ENCODE peak calls at places on chromosomes 6 and 20, in eight cellular contexts. A is glutamatergic neuron, G is endothelial cell of umbilical vein, M is GM13977, Y is H9, W is Peyer's patch, T is progenitor cell of endocrine pancreas, U is fibroblast of lung. O is an unnamed sample.

GRCh38 chr6:110328231-110328630 is 29.9 kb downstream of the METTL24 start:
- DNase-seq in U (peak), G (no peak), W (no peak), M (no peak), T (no peak), Y (no peak), A (no peak), O (no peak)

GRCh38 chr6:37940074-37940847 is 120.7 kb downstream of the ZFAND3 start:
- DNase-seq in G (peak), M (no peak), T (no peak), U (peak), W (no peak), Y (no peak), A (no peak), O (no peak)

GRCh38 chr20:35001596-35002362 is 46.1 kb downstream of the MYH7B start:
- DNase-seq in T (no peak), Y (no peak), A (no peak), G (no peak), W (no peak), U (no peak), M (no peak), O (no peak)

GRCh38 chr20:49866051-49866450 is 49.3 kb downstream of the SPATA2 start:
- DNase-seq in W (no peak), Y (no peak), T (no peak), M (no peak), G (no peak), U (no peak), A (no peak), O (no peak)

GRCh38 chr6:138972226-138972665 is 15.8 kb downstream of the REPS1 start:
- DNase-seq in U (peak), G (peak), Y (no peak), T (no peak), A (no peak), M (no peak), W (no peak), O (no peak)

GRCh38 chr6:13709698-13710551 is 1.7 kb downstream of the RANBP9 start:
- DNase-seq in G (peak), U (peak), Y (no peak), W (no peak), M (peak), A (no peak), T (no peak), O (peak)

GRCh38 chr6:31532644-31533454 is 4.1 kb downstream of the MCCD1 start:
- DNase-seq in M (no peak), A (no peak), W (no peak), G (no peak), U (no peak), Y (no peak), T (no peak), O (no peak)

GRCh38 chr6:134436281-134436815 is 118.4 kb upstream of the SGK1 start:
- DNase-seq in U (peak), M (peak), G (peak), T (no peak), A (no peak), W (peak), Y (no peak), O (peak)

GRCh38 chr6:1363729-1364572 is 25.4 kb upstream of the FOXF2 start:
- DNase-seq in W (no peak), T (no peak), M (no peak), Y (no peak), U (peak), A (peak), G (no peak), O (no peak)

GRCh38 chr6:124964084-124964763 is 2.0 kb downstream of the RNF217 start:
- DNase-seq in T (no peak), W (no peak), U (peak), M (no peak), G (peak), Y (no peak), A (no peak), O (no peak)

GRCh38 chr6:105560611-105561066 is 157.8 kb upstream of the PREP start:
- DNase-seq in U (peak), G (no peak), M (peak), T (no peak), Y (no peak), W (no peak), A (no peak), O (peak)

GRCh38 chr20:51711426-51711825 is 56.8 kb downstream of the ATP9A start:
- DNase-seq in W (no peak), A (no peak), Y (no peak), M (no peak), T (no peak), G (no peak), U (no peak), O (no peak)

GRCh38 chr6:26594730-26595632 is 1.8 kb upstream of the ABT1 start:
- DNase-seq in T (no peak), U (peak), A (no peak), G (peak), Y (peak), W (no peak), M (no peak), O (no peak)

GRCh38 chr6:133977983-133978895 is 25.2 kb downstream of the TBPL1 start:
- DNase-seq in Y (no peak), U (peak), T (no peak), G (peak), W (no peak), M (no peak), A (no peak), O (no peak)

GRCh38 chr6:106347219-106347618 is 13.3 kb upstream of the CRYBG1 start:
- DNase-seq in W (no peak), T (no peak), M (no peak), U (no peak), Y (no peak), G (no peak), A (no peak), O (no peak)

GRCh38 chr6:116101298-116101718 is 655 bp downstream of the NT5DC1 start:
- DNase-seq in U (no peak), A (no peak), G (no peak), T (no peak), W (peak), M (no peak), Y (no peak), O (no peak)

DNA sequence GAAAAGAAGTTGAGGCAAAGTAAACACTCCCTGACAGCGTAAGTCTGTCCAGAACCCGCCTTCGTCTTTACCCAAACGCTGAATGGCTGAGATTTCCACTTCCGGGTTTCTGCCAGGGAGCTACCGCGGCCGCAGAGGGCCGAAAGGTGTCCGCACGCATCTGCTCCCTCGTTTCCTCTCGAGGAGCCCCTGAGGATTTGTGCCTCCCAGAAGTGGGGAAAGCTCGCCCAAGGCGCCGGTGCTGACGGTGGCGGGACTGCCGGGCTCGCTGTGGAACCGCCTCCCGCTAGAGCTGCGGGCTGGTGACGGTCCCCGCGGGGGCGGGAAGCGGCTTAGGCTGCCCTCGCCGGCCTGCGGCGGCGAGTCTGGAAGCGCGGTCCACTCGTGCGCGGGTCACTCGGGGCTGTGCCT is 1760.2 kb upstream of the DEFB115 start:
- DNase-seq in M (peak), A (no peak), W (no peak), T (no peak), U (peak), Y (no peak), G (no peak), O (peak)
- TF ChIP-seq CTCF in M (no peak), A (no peak), W (no peak), T (no peak), U (no peak), Y (no peak), G (no peak), O (no peak)

DNA sequence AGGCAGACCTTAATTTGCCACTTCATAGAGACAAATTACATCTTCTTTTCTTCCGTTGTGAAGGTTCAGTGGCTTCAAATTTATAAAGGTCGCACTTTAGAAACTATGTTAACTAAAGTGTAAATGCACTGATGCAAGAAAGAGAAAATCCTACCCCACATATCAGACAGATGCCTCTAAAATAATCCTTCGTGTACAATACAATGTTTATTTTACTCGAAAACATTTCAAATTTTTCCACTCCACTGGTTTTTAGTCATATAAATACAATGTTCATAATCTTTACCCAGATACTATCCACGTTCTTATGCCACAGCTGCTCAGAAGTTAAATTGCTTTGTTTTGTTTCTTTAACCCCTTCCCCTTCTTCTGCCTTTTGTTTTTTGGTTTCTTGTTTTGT is 140.3 kb upstream of the LAMP5 start:
- DNase-seq in Y (no peak), A (no peak), T (no peak), M (no peak), W (no peak), U (peak), G (no peak), O (no peak)
- TF ChIP-seq CTCF in Y (no peak), A (no peak), T (no peak), M (no peak), W (no peak), U (no peak), G (no peak), O (no peak)

GRCh38 chr6:159234102-159234553 is 64.9 kb downstream of the FNDC1 start:
- DNase-seq in T (no peak), A (no peak), U (no peak), M (no peak), Y (no peak), W (no peak), G (no peak), O (no peak)

GRCh38 chr6:159229526-159229925 is 60.3 kb downstream of the FNDC1 start:
- DNase-seq in M (no peak), U (no peak), W (no peak), Y (no peak), T (no peak), A (no peak), G (no peak), O (no peak)

GRCh38 chr6:159232106-159232645 is 63.0 kb downstream of the FNDC1 start:
- DNase-seq in U (no peak), A (no peak), W (no peak), Y (no peak), G (no peak), M (no peak), T (no peak), O (no peak)

GRCh38 chr6:159232751-159233150 is 63.6 kb downstream of the FNDC1 start:
- DNase-seq in A (no peak), M (no peak), Y (no peak), T (no peak), U (no peak), G (no peak), W (no peak), O (no peak)

DNA sequence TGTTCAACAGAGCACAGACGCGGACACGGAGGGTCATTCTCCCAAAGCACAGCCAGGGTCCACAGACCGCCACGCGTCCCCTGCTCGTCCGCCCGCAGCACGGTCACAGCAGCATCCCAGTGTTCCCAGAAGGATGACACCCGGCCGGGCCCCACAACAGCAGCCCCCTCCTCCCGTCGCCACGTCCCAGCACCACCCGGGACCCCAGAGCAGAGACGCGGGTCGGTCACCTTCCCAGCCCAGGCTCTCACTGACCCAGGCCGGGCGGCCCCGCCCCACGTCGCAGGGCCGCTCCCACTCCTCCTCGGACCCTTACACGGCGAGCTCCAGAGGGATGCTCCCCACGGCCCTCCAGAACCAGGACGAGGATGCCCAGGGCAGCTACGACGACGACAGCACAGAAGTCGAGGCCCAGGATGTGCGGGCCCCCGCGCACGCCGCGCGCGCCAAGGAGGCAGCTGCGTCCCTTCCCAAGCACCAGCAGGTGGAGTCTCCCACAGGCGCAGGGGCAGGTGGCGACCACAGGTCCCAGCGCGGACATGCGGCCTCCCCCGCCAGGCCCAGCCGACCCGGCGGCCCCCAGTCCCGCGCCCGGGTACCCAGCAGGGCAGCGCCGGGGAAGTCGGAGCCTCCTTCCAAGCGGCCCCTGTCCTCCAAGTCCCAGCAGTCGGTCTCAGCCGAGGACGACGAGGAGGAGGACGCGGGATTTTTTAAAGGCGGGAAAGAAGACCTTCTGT is 64.3 kb downstream of the FNDC1 start:
- DNase-seq in G (no peak), Y (peak), M (no peak), A (peak), T (peak), U (no peak), W (no peak), O (no peak)
- TF ChIP-seq CTCF in G (no peak), Y (peak), M (no peak), A (peak), T (peak), U (no peak), W (no peak), O (no peak)

GRCh38 chr6:53064726-53065265 is 408 bp upstream of the FBXO9 start:
- DNase-seq in W (peak), Y (peak), T (peak), G (peak), A (peak), M (peak), U (peak), O (peak)
- TF ChIP-seq CTCF in W (peak), Y (no peak), T (no peak), G (no peak), A (no peak), M (no peak), U (no peak), O (no peak)

GRCh38 chr6:150145427-150145826 is 2.6 kb downstream of the PPP1R14C start:
- DNase-seq in U (no peak), A (no peak), W (no peak), M (no peak), G (no peak), T (no peak), Y (no peak), O (no peak)
- TF ChIP-seq CTCF in U (no peak), A (no peak), W (no peak), M (no peak), G (no peak), T (no peak), Y (no peak), O (no peak)

DNA sequence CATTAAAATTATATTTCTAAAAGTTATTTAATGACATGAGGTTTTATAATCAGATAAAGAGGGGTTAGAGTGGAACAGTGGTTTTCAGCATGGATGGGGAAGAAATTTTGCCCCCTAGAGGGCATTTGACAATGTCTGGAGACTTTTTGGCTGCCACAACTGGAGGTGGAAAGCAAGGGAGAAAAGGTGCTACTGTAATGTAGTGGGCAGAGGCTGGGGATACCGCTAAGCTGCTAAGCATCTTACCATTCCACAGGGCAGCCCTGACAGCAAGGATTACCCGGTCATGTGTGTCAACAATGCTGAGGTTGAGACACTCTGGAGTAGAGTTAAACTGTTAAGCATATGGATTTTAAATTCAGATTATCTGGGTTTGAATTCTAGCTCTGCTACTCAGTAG is 52.9 kb upstream of the FABP7 start:
- DNase-seq in U (peak), G (peak), T (no peak), M (no peak), A (no peak), Y (peak), W (no peak), O (no peak)
- TF ChIP-seq CTCF in U (peak), G (peak), T (peak), M (peak), A (peak), Y (peak), W (peak), O (peak)

GRCh38 chr6:157905590-157906337 is 75.9 kb upstream of the SYNJ2 start:
- DNase-seq in M (no peak), A (peak), W (no peak), Y (no peak), T (no peak), U (peak), G (peak), O (no peak)
- TF ChIP-seq CTCF in M (no peak), A (no peak), W (no peak), Y (peak), T (peak), U (peak), G (peak), O (no peak)

GRCh38 chr6:3057063-3057462 is 11.2 kb upstream of the RIPK1 start:
- DNase-seq in G (no peak), A (no peak), Y (no peak), W (no peak), U (no peak), M (no peak), T (no peak), O (no peak)

GRCh38 chr6:3058957-3059356 is 9.3 kb upstream of the RIPK1 start:
- DNase-seq in W (no peak), A (no peak), G (no peak), T (no peak), Y (no peak), M (no peak), U (no peak), O (no peak)

GRCh38 chr6:3063733-3064700 is 4.3 kb upstream of the RIPK1 start:
- DNase-seq in T (peak), A (peak), W (peak), G (peak), Y (peak), U (peak), M (peak), O (peak)

GRCh38 chr6:3061501-3061941 is 6.8 kb upstream of the RIPK1 start:
- DNase-seq in W (no peak), A (no peak), M (no peak), Y (no peak), U (peak), T (no peak), G (no peak), O (no peak)
- TF ChIP-seq CTCF in W (no peak), A (no peak), M (no peak), Y (no peak), U (peak), T (no peak), G (no peak), O (no peak)

GRCh38 chr6:111361648-111362047 is 121.4 kb downstream of the REV3L start:
- DNase-seq in Y (peak), U (peak), M (no peak), G (peak), T (no peak), W (peak), A (peak), O (no peak)
- TF ChIP-seq CTCF in Y (peak), U (peak), M (peak), G (peak), T (peak), W (peak), A (peak), O (no peak)